ENCODE peak calls at places on chromosomes 1 and 21, in four cellular contexts. T is pancreas, L is AG04450, X is K562. J is an unnamed sample.

GRCh38 chr1:18965206-18966173 is 9.0 kb upstream of the IFFO2 start:
- DNase-seq in T (no peak), L (no peak), X (no peak), J (no peak)

GRCh38 chr1:180581635-180582039 is 22.9 kb downstream of the OVAAL start:
- DNase-seq in L (peak; percentile 20), X (peak; percentile 56), T (no peak), J (peak; percentile 17)

GRCh38 chr1:88935522-88936222 is 44.3 kb upstream of the GTF2B start:
- DNase-seq in T (no peak), X (peak; percentile 36), L (peak; percentile 8), J (no peak)

GRCh38 chr1:173393655-173393993 is 83.5 kb upstream of the PRDX6 start:
- DNase-seq in L (peak; percentile 37), X (no peak), T (no peak), J (peak; percentile 80)

GRCh38 chr1:109484519-109484975 is 842 bp downstream of the ATXN7L2 start:
- DNase-seq in L (no peak), T (no peak), X (no peak), J (no peak)

GRCh38 chr21:45902292-45902995 is 79.1 kb upstream of the COL6A1 start:
- DNase-seq in L (no peak), T (peak; percentile 29), X (no peak), J (no peak)

GRCh38 chr1:226364129-226364899 is 43.6 kb downstream of the PARP1 start:
- DNase-seq in T (no peak), X (no peak), L (no peak), J (no peak)

GRCh38 chr21:44722701-44723100 is 11.3 kb upstream of the TSPEAR start:
- DNase-seq in X (no peak), L (no peak), T (no peak), J (no peak)

GRCh38 chr1:50181027-50181663 is 72.4 kb downstream of the ELAVL4 start:
- DNase-seq in X (no peak), L (no peak), T (no peak), J (no peak)

GRCh38 chr1:32199717-32200072 is 700 bp upstream of the CCDC28B start:
- DNase-seq in X (no peak), T (peak; percentile 92), L (no peak), J (no peak)

GRCh38 chr1:2312196-2312588 is 79.2 kb downstream of the MORN1 start:
- DNase-seq in X (no peak), T (no peak), L (no peak), J (no peak)

GRCh38 chr1:178694923-178695525 is 30.0 kb upstream of the RALGPS2 start:
- DNase-seq in X (no peak), T (no peak), L (no peak), J (no peak)

GRCh38 chr1:196531737-196532514 is 76.3 kb downstream of the KCNT2 start:
- DNase-seq in L (no peak), T (no peak), X (no peak), J (no peak)

GRCh38 chr1:180152588-180152987 is 2.1 kb upstream of the QSOX1 start:
- DNase-seq in X (peak; percentile 58), T (no peak), L (no peak), J (no peak)

GRCh38 chr1:21149862-21150432 is 26.8 kb downstream of the EIF4G3 start:
- DNase-seq in X (no peak), L (peak; percentile 83), T (no peak), J (peak; percentile 95)

GRCh38 chr1:172449012-172449584 is 5.2 kb upstream of the PIGC start:
- DNase-seq in T (no peak), X (no peak), L (no peak), J (peak; percentile 42)

DNA sequence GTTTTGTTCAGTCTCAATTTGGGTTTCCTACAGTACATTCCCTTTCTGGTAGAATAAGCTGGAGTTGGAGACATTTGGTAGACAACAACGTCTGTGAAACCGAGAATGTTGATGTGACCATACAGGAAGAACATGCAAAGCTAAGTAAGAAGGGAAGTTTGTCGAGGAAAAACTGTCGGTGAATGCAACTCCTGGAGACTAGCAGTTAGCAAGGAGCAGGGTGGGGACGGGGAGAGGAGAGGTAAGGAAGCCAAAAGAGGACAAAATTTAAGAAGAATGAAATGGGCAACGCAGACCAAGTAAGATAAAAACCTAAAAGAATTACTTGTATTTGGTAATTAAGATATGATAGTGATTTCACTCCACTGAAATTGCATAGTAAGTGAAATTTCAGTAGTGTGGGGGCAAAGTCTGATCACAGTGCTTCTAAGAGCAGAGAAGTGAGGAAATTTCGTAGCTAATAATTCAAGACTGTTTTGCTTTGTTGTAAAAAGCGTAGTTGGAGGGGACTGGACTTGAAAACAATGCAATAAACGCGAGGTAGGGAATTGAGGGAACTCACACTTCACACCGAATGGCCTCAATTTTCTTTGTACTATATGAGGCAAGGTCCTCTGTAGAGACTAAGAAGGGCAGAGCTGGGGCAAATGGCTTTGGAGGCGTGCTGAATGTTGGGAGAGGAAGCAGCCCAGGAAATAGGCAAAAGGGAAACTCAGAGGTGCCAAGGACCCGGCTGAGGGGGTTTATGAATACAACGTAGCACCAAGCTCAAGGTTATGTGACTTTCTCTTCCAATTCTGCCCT is 768 bp upstream of the GIPC2 start:
- DNase-seq in X (no peak), T (no peak), L (no peak), J (no peak)
- H3K4me3 ChIP-seq in X (no peak overlapping the region), T (peak overlapping the region; percentile 71), L (no peak overlapping the region), J (peak overlapping the region; percentile 63)

GRCh38 chr1:52552505-52553371 is at the start of gene TUT4:
- DNase-seq in T (peak; percentile 94), L (peak; percentile 48), X (peak; percentile 80), J (peak; percentile 50)
- TF ChIP-seq CTCF in T (no peak), L (no peak), X (no peak), J (peak; percentile 17)

DNA sequence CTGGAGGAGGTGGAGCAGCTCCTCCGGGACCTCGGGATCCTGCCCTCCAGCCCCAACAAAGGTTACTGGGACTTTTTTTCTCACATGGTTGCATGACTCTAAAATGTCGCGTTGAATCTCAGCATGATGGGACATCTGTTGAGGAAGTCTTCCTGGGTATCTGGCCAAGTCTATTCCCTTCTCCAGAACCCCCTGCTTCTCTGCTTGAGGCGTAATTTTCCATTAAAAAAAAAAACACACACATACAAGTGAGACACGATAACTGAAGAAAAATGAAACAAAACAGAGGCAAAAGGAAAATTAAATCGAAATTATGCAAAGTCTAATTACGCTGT is 80.2 kb upstream of the EFHD2 start:
- DNase-seq in L (no peak), X (no peak), T (no peak), J (no peak)
- H3K27ac ChIP-seq in L (no peak overlapping the region), X (no peak overlapping the region), T (peak overlapping the region; percentile 64), J (no peak overlapping the region)

GRCh38 chr1:184820956-184821355 is 66.3 kb upstream of the EDEM3 start:
- DNase-seq in T (no peak), X (no peak), L (no peak), J (no peak)

GRCh38 chr1:184820218-184820720 is 65.6 kb upstream of the EDEM3 start:
- DNase-seq in T (no peak), L (no peak), X (no peak), J (no peak)

GRCh38 chr1:184822267-184822666 is 67.6 kb upstream of the EDEM3 start:
- DNase-seq in X (no peak), T (no peak), L (no peak), J (no peak)

GRCh38 chr1:184821658-184822057 is 67.0 kb upstream of the EDEM3 start:
- DNase-seq in T (no peak), X (no peak), L (no peak), J (no peak)

GRCh38 chr1:184818646-184819045 is 64.0 kb upstream of the EDEM3 start:
- DNase-seq in X (no peak), T (no peak), L (no peak), J (no peak)
- H3K4me3 ChIP-seq in X (no peak overlapping the region), T (no peak overlapping the region), L (no peak overlapping the region), J (no peak overlapping the region)

GRCh38 chr1:160122978-160123495 is 7.5 kb downstream of the ATP1A2 start:
- DNase-seq in T (no peak), L (no peak), X (no peak), J (no peak)

GRCh38 chr1:160125761-160126160 is 10.2 kb downstream of the ATP1A2 start:
- DNase-seq in L (no peak), X (no peak), T (no peak), J (peak; percentile 27)

GRCh38 chr1:160127381-160127780 is 11.8 kb downstream of the ATP1A2 start:
- DNase-seq in L (no peak), T (no peak), X (no peak), J (no peak)

GRCh38 chr1:160123726-160124125 is 8.2 kb downstream of the ATP1A2 start:
- DNase-seq in X (no peak), L (no peak), T (no peak), J (no peak)

GRCh38 chr1:160124709-160125478 is 9.3 kb downstream of the ATP1A2 start:
- DNase-seq in X (no peak), T (no peak), L (peak; percentile 76), J (peak; percentile 22)
- TF ChIP-seq CTCF in X (no peak), T (no peak), L (peak; percentile 51), J (peak; percentile 34)

GRCh38 chr21:34519694-34520093 is 7.7 kb upstream of the KCNE1 start:
- DNase-seq in X (no peak), L (no peak), T (no peak), J (no peak)
- H3K27ac ChIP-seq in X (no peak overlapping the region), L (no peak overlapping the region), T (no peak overlapping the region), J (no peak overlapping the region)

GRCh38 chr1:111084999-111085398 is 54.9 kb downstream of the DRAM2 start:
- DNase-seq in X (no peak), T (no peak), L (no peak), J (no peak)

GRCh38 chr1:111085666-111086065 is 54.2 kb downstream of the DRAM2 start:
- DNase-seq in X (no peak), T (no peak), L (no peak), J (no peak)

DNA sequence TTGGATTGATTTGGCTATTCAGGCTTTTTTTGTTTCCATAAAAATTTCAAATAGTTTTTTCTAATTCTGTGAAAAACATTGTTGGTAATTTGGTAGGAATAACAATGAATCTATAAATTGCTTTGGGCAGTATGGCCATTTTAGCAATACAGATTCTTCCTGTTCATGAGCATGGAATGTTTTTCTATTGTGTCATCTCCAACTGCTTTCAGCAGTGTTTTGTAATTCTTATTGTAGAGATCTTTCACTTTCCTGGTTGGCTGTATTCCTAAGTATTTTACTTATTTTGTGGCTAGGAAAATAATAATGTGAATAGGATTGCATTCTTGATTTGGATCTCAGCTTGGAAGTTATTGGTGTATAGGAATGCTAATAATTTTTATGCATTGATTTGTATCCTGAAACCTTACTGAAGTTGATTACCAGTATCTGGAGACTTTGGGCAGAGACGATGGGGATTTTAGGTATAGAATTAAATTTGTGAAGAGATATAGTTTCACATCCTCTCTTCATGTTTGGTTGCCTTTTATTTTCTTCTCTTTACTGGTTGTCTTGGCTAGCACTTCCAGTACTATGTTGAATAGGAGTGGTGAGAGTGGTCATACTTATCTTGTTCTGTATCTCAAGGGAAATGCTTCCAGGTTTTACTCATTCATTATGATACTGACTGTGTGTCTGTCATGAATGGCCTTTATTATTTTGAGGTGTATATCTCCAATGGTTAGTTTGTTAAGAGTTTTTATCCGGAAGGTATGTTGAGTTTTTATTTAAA is 57.3 kb downstream of the DRAM2 start:
- DNase-seq in L (peak; percentile 16), X (no peak), T (no peak), J (no peak)
- H3K4me3 ChIP-seq in L (no peak overlapping the region), X (no peak overlapping the region), T (no peak overlapping the region), J (no peak overlapping the region)

J was measured in brain microvascular endothelial cell.